ENCODE peak calls at places on chromosomes 16 and 17, in seven cellular contexts. O is stimulated activated CD4-positive, alpha-beta T cell treated with anti-CD3 and anti-CD28 coated beads, Interleukin-15, amount 100 ng/mL, for 48 hours; F is kidney tubule cell; T is lower lobe of right lung; B is ascending aorta; I is DMS53; Y is lower leg skin. A is an unnamed sample.
A peak's percentile ranks its signal among the peaks of the same experiment; 100 is the strongest.

GRCh38 chr16:19005561-19006445 is 22.1 kb downstream of the TMC7 start:
- DNase-seq in O (no peak), F (peak; percentile 34), T (no peak), B (no peak), I (no peak), Y (peak; percentile 66), A (no peak)

GRCh38 chr16:30142672-30143346 is 19.8 kb upstream of the MAPK3 start:
- DNase-seq in O (no peak), F (no peak), T (no peak), B (no peak), I (peak; percentile 41), Y (no peak), A (no peak)

GRCh38 chr16:608019-608418 is 18.2 kb downstream of the RAB40C start:
- DNase-seq in O (peak; percentile 60), F (peak; percentile 66), T (no peak), B (no peak), I (no peak), Y (no peak), A (no peak)

GRCh38 chr16:85615014-85615851 is 2.1 kb downstream of the GSE1 start:
- DNase-seq in O (peak; percentile 48), F (peak; percentile 94), T (peak; percentile 92), B (no peak), I (peak; percentile 94), Y (peak; percentile 75), A (no peak)

GRCh38 chr16:86960266-86960665 is 356.9 kb downstream of the C16orf95 start:
- DNase-seq in O (no peak), F (no peak), T (no peak), B (no peak), I (no peak), Y (no peak), A (no peak)

GRCh38 chr16:85751665-85752501 is 987 bp upstream of the C16orf74 start:
- DNase-seq in O (no peak), F (no peak), T (no peak), B (no peak), I (peak; percentile 27), Y (no peak), A (no peak)

GRCh38 chr16:54178491-54178976 is 108.1 kb downstream of the IRX3 start:
- DNase-seq in O (no peak), F (no peak), T (no peak), B (no peak), I (peak; percentile 68), Y (no peak), A (no peak)

GRCh38 chr16:69404275-69404805 is 18.5 kb upstream of the TERF2 start:
- DNase-seq in O (no peak), F (peak; percentile 35), T (no peak), B (no peak), I (no peak), Y (no peak), A (no peak)

GRCh38 chr17:72305472-72305871 is 184.7 kb downstream of the SOX9 start:
- DNase-seq in O (no peak), F (no peak), T (no peak), B (no peak), I (no peak), Y (no peak), A (no peak)

GRCh38 chr16:59192551-59193199 is 458.6 kb upstream of the GOT2 start:
- DNase-seq in O (no peak), F (no peak), T (no peak), B (no peak), I (peak; percentile 45), Y (no peak), A (no peak)

A was measured in GM18507.